ENCODE peak calls at places on chromosomes 12 and 14, in six cellular contexts. E is stimulated activated CD4-positive, alpha-beta T cell treated with anti-CD3 and anti-CD28 coated beads, Interleukin-12 subunit alpha, Interleukin-12 subunit beta, amount 100 ng/mL, for 24 hours; Q is amygdala; T is GM19239; B is type B pancreatic cell; U is HFF-Myc. I is an unnamed sample.

GRCh38 chr12:69947123-69947522 is 122.1 kb downstream of the MYRFL start:
- DNase-seq in E (no peak), Q (no peak), T (no peak), B (no peak), U (no peak), I (no peak)

GRCh38 chr14:29548948-29549370 is 378.7 kb downstream of the PRKD1 start:
- DNase-seq in E (no peak), Q (no peak), T (peak), B (no peak), U (peak), I (no peak)

GRCh38 chr12:42568952-42569916 is 20.3 kb downstream of the PRICKLE1 start:
- DNase-seq in E (no peak), Q (no peak), T (peak), B (no peak), U (peak), I (no peak)

GRCh38 chr12:132952371-132953162 is 3.5 kb downstream of the ZNF605 start:
- DNase-seq in E (no peak), Q (no peak), T (no peak), B (no peak), U (no peak), I (no peak)

GRCh38 chr12:30019386-30020140 is 235.8 kb upstream of the TMTC1 start:
- DNase-seq in E (no peak), Q (no peak), T (no peak), B (no peak), U (no peak), I (no peak)

GRCh38 chr12:26239508-26240328 is 44.3 kb downstream of the SSPN start:
- DNase-seq in E (no peak), Q (no peak), T (no peak), B (no peak), U (peak), I (peak)

GRCh38 chr14:23359722-23360447 is 5.1 kb downstream of the EFS start:
- DNase-seq in E (no peak), Q (no peak), T (no peak), B (no peak), U (no peak), I (no peak)

GRCh38 chr14:96143906-96144305 is 60.7 kb upstream of the BDKRB2 start:
- DNase-seq in E (no peak), Q (no peak), T (no peak), B (no peak), U (no peak), I (no peak)

GRCh38 chr14:52514046-52514811 is 38.1 kb downstream of the TXNDC16 start:
- DNase-seq in E (no peak), Q (no peak), T (no peak), B (no peak), U (no peak), I (no peak)

GRCh38 chr14:53183611-53184010 is 30.5 kb upstream of the DDHD1 start:
- DNase-seq in E (no peak), Q (no peak), T (no peak), B (no peak), U (no peak), I (no peak)

GRCh38 chr12:47094804-47095203 is 15.0 kb upstream of the AMIGO2 start:
- DNase-seq in E (no peak), Q (no peak), T (no peak), B (no peak), U (no peak), I (no peak)

GRCh38 chr12:118430516-118430915 is 54.2 kb downstream of the SUDS3 start:
- DNase-seq in E (no peak), Q (no peak), T (no peak), B (no peak), U (no peak), I (no peak)

GRCh38 chr12:29944269-29945000 is 160.7 kb upstream of the TMTC1 start:
- DNase-seq in E (no peak), Q (no peak), T (no peak), B (no peak), U (no peak), I (no peak)

GRCh38 chr12:124165695-124166094 is 129.2 kb upstream of the RFLNA start:
- DNase-seq in E (no peak), Q (no peak), T (no peak), B (no peak), U (no peak), I (no peak)

GRCh38 chr12:122018457-122018856 is 3.2 kb upstream of the BCL7A start:
- DNase-seq in E (no peak), Q (no peak), T (no peak), B (no peak), U (no peak), I (no peak)

GRCh38 chr12:2488596-2488995 is 306.2 kb upstream of the FKBP4 start:
- DNase-seq in E (no peak), Q (no peak), T (no peak), B (no peak), U (no peak), I (no peak)

GRCh38 chr12:109192358-109192757 is 76.0 kb downstream of the ACACB start:
- DNase-seq in E (no peak), Q (no peak), T (no peak), B (no peak), U (no peak), I (no peak)

GRCh38 chr14:70845601-70846000 is 36.3 kb upstream of the MAP3K9 start:
- DNase-seq in E (no peak), Q (no peak), T (no peak), B (no peak), U (no peak), I (no peak)

GRCh38 chr12:53806689-53807088 is 54.9 kb upstream of the CISTR start:
- DNase-seq in E (no peak), Q (peak), T (no peak), B (no peak), U (no peak), I (no peak)

GRCh38 chr14:75340921-75341320 is 62.3 kb downstream of the FOS start:
- DNase-seq in E (no peak), Q (peak), T (no peak), B (no peak), U (no peak), I (peak)

GRCh38 chr14:102215522-102216250 is 76.0 kb downstream of the WDR20 start:
- DNase-seq in E (no peak), Q (no peak), T (no peak), B (no peak), U (no peak), I (no peak)

GRCh38 chr12:115273446-115273845 is 589.5 kb upstream of the TBX3 start:
- DNase-seq in E (no peak), Q (no peak), T (no peak), B (no peak), U (no peak), I (no peak)

GRCh38 chr12:81615031-81615430 is 144.1 kb downstream of the PPFIA2 start:
- DNase-seq in E (no peak), Q (no peak), T (no peak), B (no peak), U (no peak), I (no peak)

GRCh38 chr12:106840217-106840616 is 65.7 kb downstream of the RIC8B start:
- DNase-seq in E (no peak), Q (no peak), T (no peak), B (no peak), U (no peak), I (no peak)

GRCh38 chr12:12909228-12909994 is 18.0 kb downstream of the GPRC5A start:
- DNase-seq in E (no peak), Q (no peak), T (no peak), B (no peak), U (no peak), I (no peak)

GRCh38 chr12:53892760-53893159 is 45.9 kb upstream of the HOXC13 start:
- DNase-seq in E (no peak), Q (no peak), T (no peak), B (no peak), U (no peak), I (no peak)

I was measured in posterior cingulate gyrus.